ENCODE peak calls at places on chromosome 14, in five cellular contexts. I is A673, L is hypothalamus, P is left cardiac atrium, K is stomach. Q is an unnamed sample.

GRCh38 chr14:22813145-22813544 is 2.1 kb downstream of the SLC7A7 start:
- DNase-seq in I (no peak), L (no peak), P (no peak), K (no peak), Q (no peak)

GRCh38 chr14:90600619-90601018 is 203.8 kb downstream of the CALM1 start:
- DNase-seq in I (no peak), L (no peak), P (no peak), K (no peak), Q (no peak)

GRCh38 chr14:93676416-93676958 is 111.8 kb downstream of the PRIMA1 start:
- DNase-seq in I (no peak), L (no peak), P (no peak), K (no peak), Q (no peak)

GRCh38 chr14:33794791-33795300 is 156.0 kb downstream of the EGLN3 start:
- DNase-seq in I (no peak), L (peak; percentile 10), P (no peak), K (no peak), Q (no peak)

GRCh38 chr14:99679111-99679510 is 5.0 kb upstream of the CYP46A1 start:
- DNase-seq in I (no peak), L (no peak), P (no peak), K (no peak), Q (no peak)

GRCh38 chr14:104094056-104094708 is 8.7 kb downstream of the ASPG start:
- DNase-seq in I (no peak), L (no peak), P (no peak), K (no peak), Q (no peak)

GRCh38 chr14:63855272-63855671 is 2.5 kb downstream of the SYNE2 start:
- DNase-seq in I (no peak), L (no peak), P (no peak), K (no peak), Q (no peak)

GRCh38 chr14:34616360-34616759 is 13.6 kb downstream of the SNX6 start:
- DNase-seq in I (no peak), L (no peak), P (no peak), K (no peak), Q (no peak)

GRCh38 chr14:59278111-59278510 is 89.6 kb downstream of the DAAM1 start:
- DNase-seq in I (no peak), L (no peak), P (no peak), K (no peak), Q (no peak)

GRCh38 chr14:88791629-88792571 is 853 bp downstream of the EML5 start:
- DNase-seq in I (no peak), L (peak; percentile 46), P (peak; percentile 24), K (peak; percentile 28), Q (peak; percentile 40)

GRCh38 chr14:92693998-92694780 is 54.2 kb downstream of the LGMN start:
- DNase-seq in I (no peak), L (no peak), P (no peak), K (no peak), Q (no peak)

GRCh38 chr14:102544745-102545460 is 35.3 kb upstream of the ANKRD9 start:
- DNase-seq in I (no peak), L (no peak), P (peak; percentile 44), K (peak; percentile 49), Q (no peak)

GRCh38 chr14:55556929-55557623 is 22.9 kb upstream of the KTN1 start:
- DNase-seq in I (peak; percentile 80), L (peak; percentile 17), P (peak; percentile 84), K (peak; percentile 89), Q (no peak)

GRCh38 chr14:77071938-77072388 is 26.1 kb upstream of the CIPC start:
- DNase-seq in I (no peak), L (no peak), P (no peak), K (no peak), Q (no peak)

GRCh38 chr14:54759982-54760585 is 142.5 kb downstream of the GCH1 start:
- DNase-seq in I (no peak), L (no peak), P (no peak), K (no peak), Q (no peak)

GRCh38 chr14:104885973-104886689 is 21.1 kb downstream of the CEP170B start:
- DNase-seq in I (no peak), L (no peak), P (peak; percentile 13), K (no peak), Q (no peak)

GRCh38 chr14:83842536-83842935 is 1687.4 kb upstream of the FLRT2 start:
- DNase-seq in I (peak; percentile 77), L (no peak), P (no peak), K (no peak), Q (peak; percentile 68)

GRCh38 chr14:75492832-75493579 is 29.3 kb upstream of the BATF start:
- DNase-seq in I (no peak), L (no peak), P (no peak), K (no peak), Q (no peak)

GRCh38 chr14:64746298-64747250 is 42.4 kb downstream of the PLEKHG3 start:
- DNase-seq in I (no peak), L (no peak), P (no peak), K (no peak), Q (no peak)

GRCh38 chr14:63164108-63164683 is 40.0 kb upstream of the RHOJ start:
- DNase-seq in I (no peak), L (no peak), P (no peak), K (no peak), Q (no peak)

GRCh38 chr14:23984891-23985607 is 3.7 kb upstream of the DHRS4L2 start:
- DNase-seq in I (peak; percentile 80), L (no peak), P (no peak), K (peak; percentile 62), Q (no peak)

GRCh38 chr14:51283402-51283825 is 43.4 kb downstream of the TMX1 start:
- DNase-seq in I (peak; percentile 85), L (no peak), P (no peak), K (no peak), Q (peak; percentile 89)

GRCh38 chr14:99117671-99118045 is 154.3 kb downstream of the BCL11B start:
- DNase-seq in I (no peak), L (no peak), P (no peak), K (no peak), Q (no peak)

GRCh38 chr14:100446572-100446971 is 123.4 kb downstream of the SLC25A47 start:
- DNase-seq in I (peak; percentile 25), L (no peak), P (no peak), K (no peak), Q (no peak)

GRCh38 chr14:76844223-76844622 is 18.0 kb downstream of the LRRC74A start:
- DNase-seq in I (peak; percentile 58), L (peak; percentile 17), P (peak; percentile 87), K (peak; percentile 32), Q (no peak)

GRCh38 chr14:103552011-103552797 is 10.3 kb downstream of the BAG5 start:
- DNase-seq in I (no peak), L (no peak), P (peak; percentile 69), K (no peak), Q (no peak)

GRCh38 chr14:55245657-55246268 is 25.5 kb upstream of the FBXO34 start:
- DNase-seq in I (peak; percentile 35), L (no peak), P (no peak), K (no peak), Q (peak; percentile 37)